ENCODE peak calls at places on chromosomes 4 and X, in five cellular contexts. S, H, U, E and C are unnamed samples.
A peak's percentile ranks its signal among the peaks of the same experiment; 100 is the strongest.

GRCh38 chr4:156169011-156169410 is 215.3 kb upstream of the CTSO start:
- DNase-seq in S (peak; percentile 4), H (peak; percentile 19), U (no peak), E (peak; percentile 21), C (peak; percentile 82)

GRCh38 chr4:156992943-156993342 is 21.3 kb upstream of the PDGFC start:
- DNase-seq in S (no peak), H (no peak), U (no peak), E (no peak), C (no peak)

GRCh38 chr4:48340905-48341775 is at the start of gene SLAIN2:
- DNase-seq in S (peak; percentile 98), H (peak; percentile 93), U (peak; percentile 97), E (peak; percentile 97), C (peak; percentile 99)

GRCh38 chrX:150774798-150775568 is 81.8 kb downstream of the MTMR1 start:
- DNase-seq in S (no peak), H (peak; percentile 83), U (no peak), E (no peak), C (no peak)

GRCh38 chrX:150863191-150863590 is 35.3 kb downstream of the CD99L2 start:
- DNase-seq in S (no peak), H (no peak), U (no peak), E (no peak), C (no peak)

GRCh38 chrX:19121898-19122640 is at the start of gene ADGRG2:
- DNase-seq in S (no peak), H (no peak), U (no peak), E (no peak), C (peak; percentile 76)

GRCh38 chr4:86556791-86557415 is 37.2 kb upstream of the PTPN13 start:
- DNase-seq in S (no peak), H (no peak), U (no peak), E (no peak), C (peak; percentile 36)

GRCh38 chr4:152278505-152279301 is 257.2 kb downstream of the FBXW7 start:
- DNase-seq in S (no peak), H (no peak), U (no peak), E (peak; percentile 43), C (peak; percentile 85)

GRCh38 chrX:110037181-110037580 is 34.3 kb downstream of the TMEM164 start:
- DNase-seq in S (no peak), H (no peak), U (no peak), E (no peak), C (no peak)

GRCh38 chr4:20028694-20029093 is 223.0 kb upstream of the SLIT2 start:
- DNase-seq in S (no peak), H (no peak), U (no peak), E (no peak), C (no peak)

GRCh38 chr4:136763844-136764446 is 768.3 kb downstream of the PCDH18 start:
- DNase-seq in S (no peak), H (no peak), U (no peak), E (no peak), C (no peak)